ENCODE peak calls at places on chromosomes 5 and 9, in four cellular contexts. Z is body of pancreas, S is Peyer's patch, J is DND-41. U is an unnamed sample.
A peak's percentile ranks its signal among the peaks of the same experiment; 100 is the strongest.

GRCh38 chr9:32403567-32403966 is 19.1 kb downstream of the ACO1 start:
- DNase-seq in Z (no peak), J (no peak), S (no peak), U (no peak)

GRCh38 chr5:142325677-142326479 is 1.1 kb upstream of the SPRY4 start:
- DNase-seq in Z (peak; percentile 42), S (peak; percentile 56), J (no peak), U (peak; percentile 24)

GRCh38 chr5:132008961-132009680 is 2.3 kb downstream of the ACSL6 start:
- DNase-seq in J (no peak), Z (peak; percentile 4), S (peak; percentile 43), U (no peak)

GRCh38 chr9:104177003-104177611 is 83.0 kb downstream of the SMC2 start:
- DNase-seq in S (no peak), Z (no peak), J (no peak), U (no peak)

GRCh38 chr5:142627371-142628217 is 58.3 kb downstream of the FGF1 start:
- DNase-seq in Z (no peak), J (no peak), S (no peak), U (no peak)

GRCh38 chr5:181173027-181173419 is 25.6 kb downstream of the OR2V2 start:
- DNase-seq in S (no peak), Z (no peak), J (no peak), U (no peak)

GRCh38 chr5:169637856-169638190 is 748 bp downstream of the DOCK2 start:
- DNase-seq in S (peak; percentile 89), Z (no peak), J (peak; percentile 89), U (peak; percentile 44)

GRCh38 chr9:124190761-124191160 is 67.0 kb upstream of the NEK6 start:
- DNase-seq in J (no peak), Z (no peak), S (no peak), U (no peak)

GRCh38 chr5:39114155-39114554 is 40.0 kb upstream of the RICTOR start:
- DNase-seq in S (no peak), J (no peak), Z (no peak), U (no peak)

GRCh38 chr9:15885464-15885863 is 332.6 kb downstream of the CCDC171 start:
- DNase-seq in S (no peak), J (no peak), Z (no peak), U (no peak)

GRCh38 chr5:156367602-156368001 is 40.6 kb downstream of the SGCD start:
- DNase-seq in S (no peak), Z (no peak), J (no peak), U (no peak)

GRCh38 chr9:20509464-20509863 is 112.8 kb downstream of the MLLT3 start:
- DNase-seq in J (no peak), Z (no peak), S (no peak), U (no peak)

GRCh38 chr5:165029471-165029870 is 1524.1 kb downstream of the MAT2B start:
- DNase-seq in Z (no peak), S (no peak), J (no peak), U (no peak)

GRCh38 chr5:181204561-181205401 is at the start of gene TRIM7:
- DNase-seq in S (peak; percentile 49), Z (peak; percentile 56), J (no peak), U (peak; percentile 46)

GRCh38 chr9:21357479-21358290 is 7.0 kb upstream of the IFNA6 start:
- DNase-seq in J (peak; percentile 7), Z (no peak), S (no peak), U (no peak)

GRCh38 chr9:111759762-111760639 is 34.7 kb downstream of the SHOC1 start:
- DNase-seq in S (peak; percentile 73), Z (peak; percentile 56), J (peak; percentile 55), U (no peak)

GRCh38 chr5:80246995-80247729 is 8.7 kb downstream of the SERINC5 start:
- DNase-seq in Z (peak; percentile 58), S (peak; percentile 79), J (no peak), U (no peak)

GRCh38 chr9:86687788-86688187 is 259.5 kb downstream of the GAS1 start:
- DNase-seq in S (no peak), Z (no peak), J (no peak), U (no peak)

GRCh38 chr5:149002761-149003689 is 59.8 kb downstream of the SH3TC2 start:
- DNase-seq in S (no peak), J (no peak), Z (no peak), U (no peak)
- TF ChIP-seq CTCF in S (no peak), J (no peak), Z (no peak), U (no peak)

DNA sequence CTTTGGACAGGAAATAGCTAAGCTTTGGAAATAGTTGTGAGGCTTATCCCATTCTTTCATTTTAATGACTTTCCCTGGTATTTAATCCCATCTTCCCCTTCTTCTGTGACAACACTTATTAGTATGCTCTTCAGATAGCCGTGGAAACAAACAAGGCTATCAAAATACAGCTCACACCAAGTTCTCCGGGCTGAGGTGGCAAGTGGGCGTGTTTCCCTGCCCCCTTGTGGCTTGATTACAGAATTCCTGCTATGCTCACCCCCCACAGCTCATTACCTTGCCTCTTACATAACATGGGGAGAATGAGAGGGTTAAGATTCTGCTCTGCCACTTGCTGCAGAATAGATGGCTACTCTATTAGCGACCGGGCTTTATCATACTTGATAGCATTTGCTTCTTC is 437.1 kb upstream of the TLE4 start:
- DNase-seq in Z (no peak), J (peak; percentile 4), S (no peak), U (no peak)
- TF ChIP-seq CTCF in Z (no peak), J (peak; percentile 17), S (no peak), U (no peak)

GRCh38 chr9:105425817-105426433 is 21.9 kb upstream of the FSD1L start:
- DNase-seq in J (no peak), S (no peak), Z (no peak), U (no peak)
- TF ChIP-seq CTCF in J (peak; percentile 51), S (no peak), Z (peak; percentile 36), U (no peak)

DNA sequence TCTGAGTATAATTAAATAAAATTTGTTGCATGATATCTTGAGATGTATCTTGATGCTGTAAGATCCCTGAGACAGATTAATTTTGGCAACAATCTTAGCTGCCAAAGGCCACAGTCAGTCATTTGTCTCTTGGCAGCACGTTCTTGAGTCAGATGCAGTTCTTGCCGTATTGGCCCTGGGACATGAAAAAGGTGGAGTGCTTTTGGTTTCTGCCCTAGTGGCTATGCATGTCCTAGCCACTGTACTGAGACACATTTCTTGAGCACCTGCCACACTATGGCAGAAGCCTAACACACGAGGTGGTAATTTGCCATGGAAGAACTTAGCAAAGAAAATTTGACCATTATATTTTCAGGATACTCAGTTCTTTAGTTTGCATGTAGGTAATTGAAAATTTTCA is 45.0 kb upstream of the PHF2 start:
- DNase-seq in J (no peak), Z (no peak), S (no peak), U (no peak)
- TF ChIP-seq CTCF in J (no peak), Z (no peak), S (no peak), U (no peak)

DNA sequence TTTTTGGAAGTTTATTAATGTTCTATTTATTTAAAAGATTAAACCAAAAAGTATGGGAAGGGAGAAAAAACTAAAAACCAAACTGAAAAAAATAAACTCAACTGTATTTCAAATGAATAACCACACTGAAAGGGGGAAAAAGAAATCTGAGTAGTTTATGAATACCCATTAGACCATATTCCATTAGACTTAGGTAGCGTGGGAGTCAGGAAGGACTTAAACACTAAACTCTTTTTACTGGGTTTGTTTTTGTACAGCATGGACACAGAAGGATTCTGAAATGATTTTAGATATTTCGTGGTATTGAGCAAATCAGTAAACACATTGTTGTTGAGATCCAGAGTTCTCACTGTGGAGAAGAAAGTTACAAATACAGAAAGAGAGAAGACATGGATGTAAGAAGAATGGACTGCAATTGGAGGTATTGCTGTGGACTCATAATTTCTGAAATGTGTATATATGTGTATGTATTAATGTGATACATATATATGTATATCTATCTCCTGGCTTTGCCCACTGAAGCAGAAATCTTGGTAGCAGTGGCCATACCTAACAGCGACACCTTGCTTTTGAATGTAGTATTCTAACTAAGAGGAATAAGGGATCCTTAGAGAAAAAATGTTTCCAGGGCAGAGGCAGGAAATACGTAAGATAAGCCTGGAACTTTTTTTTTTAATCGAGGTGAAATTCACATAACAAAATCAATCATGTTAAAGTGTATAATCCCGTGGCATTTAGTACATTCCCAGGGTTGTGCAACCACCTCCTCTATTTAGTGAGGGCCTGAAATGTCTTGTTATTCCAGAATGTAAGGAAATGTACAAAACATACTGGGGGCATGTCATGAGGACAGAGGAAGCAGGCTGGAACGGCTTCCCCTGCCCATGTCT is 228.8 kb downstream of the SMARCA2 start:
- DNase-seq in J (no peak), Z (no peak), S (no peak), U (no peak)
- TF ChIP-seq CTCF in J (no peak), Z (no peak), S (no peak), U (no peak)

DNA sequence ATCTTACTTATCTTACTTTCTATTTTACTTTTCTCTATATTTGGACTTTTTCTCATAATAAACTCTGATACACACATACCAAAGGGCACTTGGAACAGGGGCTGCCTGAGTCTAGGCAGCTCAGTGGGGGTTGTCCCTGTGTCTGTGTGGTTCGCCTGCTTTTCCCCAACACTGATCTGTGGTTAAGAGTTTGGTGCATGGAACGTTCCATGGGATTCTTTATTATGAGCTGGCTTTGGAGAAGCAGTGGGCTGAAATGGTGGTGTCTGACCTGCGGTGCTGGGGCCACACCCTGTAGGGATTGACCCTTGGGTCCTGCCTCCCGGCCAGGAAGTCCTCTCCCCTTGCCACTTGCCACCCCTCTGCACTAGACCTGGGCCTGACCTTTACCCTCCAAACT is 47.4 kb downstream of the ANKRD33B start:
- DNase-seq in J (no peak), S (no peak), Z (no peak), U (no peak)
- TF ChIP-seq CTCF in J (no peak), S (no peak), Z (no peak), U (no peak)